ENCODE peak calls at places on chromosomes 5 and 9, in eight cellular contexts. N is activated naive CD8-positive, alpha-beta T cell treated with anti-CD3 and anti-CD28 coated beads, Interleukin-2, amount 50 U/mL, for 24 hours; J is activated CD4-positive, alpha-beta memory T cell treated with anti-CD3 and anti-CD28 coated beads, Interleukin-2, amount 10 ng/mL, durations not matched to agents 7 days and 5 days; M is HL-60; Z is activated CD8-positive, alpha-beta memory T cell treated with anti-CD3 and anti-CD28 coated beads for 4 hours; S is stimulated activated CD4-positive, alpha-beta T cell treated with anti-CD3 and anti-CD28 coated beads, Interleukin-15, amount 100 ng/mL, for 24 hours; G is NCI-H774; L is NCI-H1105 treated with DMSO at 0.1 percent for 48 hours. E is an unnamed sample.

GRCh38 chr9:71962328-71962727 is 50.9 kb downstream of the C9orf85 start:
- DNase-seq in N (no peak), J (no peak), M (no peak), Z (no peak), S (no peak), G (no peak), L (no peak), E (no peak)

GRCh38 chr9:95852059-95853032 is 23.1 kb upstream of the ERCC6L2 start:
- DNase-seq in N (no peak), J (no peak), M (no peak), Z (no peak), S (peak; percentile 15), G (peak; percentile 46), L (peak; percentile 44), E (no peak)

GRCh38 chr5:146731909-146732659 is 146.5 kb downstream of the PPP2R2B start:
- DNase-seq in N (no peak), J (no peak), M (no peak), Z (no peak), S (no peak), G (no peak), L (no peak), E (no peak)

GRCh38 chr5:107669543-107670027 is 1.2 kb downstream of the EFNA5 start:
- DNase-seq in N (no peak), J (no peak), M (no peak), Z (no peak), S (peak; percentile 5), G (peak; percentile 25), L (peak; percentile 31), E (peak; percentile 39)

GRCh38 chr9:93860694-93861658 is 94.2 kb downstream of the BARX1 start:
- DNase-seq in N (no peak), J (no peak), M (peak; percentile 23), Z (no peak), S (no peak), G (no peak), L (no peak), E (no peak)

GRCh38 chr9:6134661-6135177 is 80.9 kb upstream of the IL33 start:
- DNase-seq in N (no peak), J (no peak), M (no peak), Z (no peak), S (no peak), G (no peak), L (no peak), E (no peak)

GRCh38 chr5:122264610-122265009 is 47.4 kb upstream of the SNCAIP start:
- DNase-seq in N (no peak), J (no peak), M (no peak), Z (no peak), S (no peak), G (no peak), L (no peak), E (no peak)

GRCh38 chr9:93316726-93317494 is 133.0 kb downstream of the WNK2 start:
- DNase-seq in N (no peak), J (no peak), M (no peak), Z (no peak), S (no peak), G (no peak), L (no peak), E (no peak)

GRCh38 chr5:115151208-115151805 is 18.4 kb downstream of the TRIM36 start:
- DNase-seq in N (no peak), J (no peak), M (no peak), Z (no peak), S (no peak), G (no peak), L (no peak), E (no peak)

GRCh38 chr5:154202379-154203260 is 12.1 kb downstream of the GALNT10 start:
- DNase-seq in N (peak; percentile 54), J (peak; percentile 64), M (no peak), Z (no peak), S (peak; percentile 71), G (no peak), L (peak; percentile 68), E (peak; percentile 53)

GRCh38 chr9:75649060-75649459 is 241.4 kb upstream of the PCSK5 start:
- DNase-seq in N (no peak), J (no peak), M (no peak), Z (no peak), S (no peak), G (no peak), L (no peak), E (no peak)

GRCh38 chr5:50921366-50922133 is 255.1 kb downstream of the PARP8 start:
- DNase-seq in N (no peak), J (no peak), M (no peak), Z (no peak), S (no peak), G (no peak), L (no peak), E (no peak)

GRCh38 chr9:36871606-36872005 is 162.5 kb downstream of the PAX5 start:
- DNase-seq in N (no peak), J (no peak), M (no peak), Z (no peak), S (no peak), G (no peak), L (no peak), E (no peak)

GRCh38 chr9:84061613-84062205 is 81.1 kb downstream of the RMI1 start:
- DNase-seq in N (no peak), J (no peak), M (no peak), Z (no peak), S (no peak), G (peak; percentile 28), L (peak; percentile 32), E (no peak)

GRCh38 chr5:157020002-157020401 is 38.9 kb downstream of the HAVCR1 start:
- DNase-seq in N (no peak), J (no peak), M (no peak), Z (no peak), S (no peak), G (no peak), L (no peak), E (no peak)

GRCh38 chr5:167244583-167244982 is 1046.9 kb upstream of the WWC1 start:
- DNase-seq in N (no peak), J (no peak), M (no peak), Z (no peak), S (no peak), G (peak; percentile 4), L (no peak), E (no peak)

GRCh38 chr5:66560371-66560770 is 35.8 kb upstream of the MAST4 start:
- DNase-seq in N (no peak), J (no peak), M (no peak), Z (no peak), S (no peak), G (no peak), L (no peak), E (no peak)

GRCh38 chr9:119091074-119091473 is 278.2 kb downstream of the BRINP1 start:
- DNase-seq in N (no peak), J (no peak), M (no peak), Z (no peak), S (no peak), G (no peak), L (no peak), E (no peak)

GRCh38 chr5:14584848-14585247 is 3.3 kb downstream of the OTULINL start:
- DNase-seq in N (no peak), J (no peak), M (no peak), Z (no peak), S (no peak), G (no peak), L (no peak), E (no peak)